ENCODE peak calls at places on chromosomes 13 and 19, in ten cellular contexts. One of them, this sample, is unnamed.
A peak's percentile ranks its signal among the peaks of the same experiment; 100 is the strongest.

GRCh38 chr13:41802684-41803554 is 158.0 kb downstream of the VWA8 start:
- DNase-seq in IMR-90: peak; percentile 85
- DNase-seq in fibroblast of villous mesenchyme: no peak
- DNase-seq in ovary: no peak
- DNase-seq in GM13976: no peak
- DNase-seq in activated B cell treated with CpG ODN at 0.5 μM for 24 hours: no peak
- DNase-seq in RWPE1: peak; percentile 21
- DNase-seq in BE2C: no peak
- DNase-seq in astrocyte of the spinal cord: peak; percentile 74
- DNase-seq in tibial nerve: no peak
- DNase-seq in this sample: no peak

GRCh38 chr19:34067861-34068271 is 104.4 kb upstream of the LSM14A start:
- DNase-seq in IMR-90: peak; percentile 34
- DNase-seq in fibroblast of villous mesenchyme: no peak
- DNase-seq in ovary: no peak
- DNase-seq in GM13976: no peak
- DNase-seq in activated B cell treated with CpG ODN at 0.5 μM for 24 hours: no peak
- DNase-seq in RWPE1: peak; percentile 55
- DNase-seq in BE2C: no peak
- DNase-seq in astrocyte of the spinal cord: no peak
- DNase-seq in tibial nerve: no peak
- DNase-seq in this sample: no peak

GRCh38 chr19:33621811-33622504 is at the start of gene CHST8:
- DNase-seq in IMR-90: no peak
- DNase-seq in fibroblast of villous mesenchyme: peak; percentile 8
- DNase-seq in ovary: peak; percentile 67
- DNase-seq in GM13976: no peak
- DNase-seq in activated B cell treated with CpG ODN at 0.5 μM for 24 hours: no peak
- DNase-seq in RWPE1: peak; percentile 46
- DNase-seq in BE2C: peak; percentile 87
- DNase-seq in astrocyte of the spinal cord: no peak
- DNase-seq in tibial nerve: no peak
- DNase-seq in this sample: no peak

GRCh38 chr13:98998831-98999634 is 21.2 kb upstream of the DOCK9 start:
- DNase-seq in IMR-90: no peak
- DNase-seq in fibroblast of villous mesenchyme: peak; percentile 64
- DNase-seq in ovary: no peak
- DNase-seq in GM13976: no peak
- DNase-seq in activated B cell treated with CpG ODN at 0.5 μM for 24 hours: no peak
- DNase-seq in RWPE1: no peak
- DNase-seq in BE2C: no peak
- DNase-seq in astrocyte of the spinal cord: no peak
- DNase-seq in tibial nerve: no peak
- DNase-seq in this sample: no peak

GRCh38 chr13:40572961-40573360 is 93.5 kb downstream of the FOXO1 start:
- DNase-seq in IMR-90: no peak
- DNase-seq in fibroblast of villous mesenchyme: no peak
- DNase-seq in ovary: no peak
- DNase-seq in GM13976: no peak
- DNase-seq in activated B cell treated with CpG ODN at 0.5 μM for 24 hours: no peak
- DNase-seq in RWPE1: no peak
- DNase-seq in BE2C: no peak
- DNase-seq in astrocyte of the spinal cord: no peak
- DNase-seq in tibial nerve: no peak
- DNase-seq in this sample: no peak

GRCh38 chr13:100512422-100512821 is 76.2 kb downstream of the GGACT start:
- DNase-seq in IMR-90: peak; percentile 22
- DNase-seq in fibroblast of villous mesenchyme: no peak
- DNase-seq in ovary: no peak
- DNase-seq in GM13976: no peak
- DNase-seq in activated B cell treated with CpG ODN at 0.5 μM for 24 hours: no peak
- DNase-seq in RWPE1: no peak
- DNase-seq in BE2C: no peak
- DNase-seq in astrocyte of the spinal cord: peak; percentile 61
- DNase-seq in tibial nerve: no peak
- DNase-seq in this sample: no peak

GRCh38 chr13:109844396-109844795 is 58.0 kb upstream of the IRS2 start:
- DNase-seq in IMR-90: peak; percentile 73
- DNase-seq in fibroblast of villous mesenchyme: no peak
- DNase-seq in ovary: no peak
- DNase-seq in GM13976: no peak
- DNase-seq in activated B cell treated with CpG ODN at 0.5 μM for 24 hours: no peak
- DNase-seq in RWPE1: no peak
- DNase-seq in BE2C: no peak
- DNase-seq in astrocyte of the spinal cord: peak; percentile 55
- DNase-seq in tibial nerve: no peak
- DNase-seq in this sample: no peak

GRCh38 chr13:30832845-30833332 is 73.2 kb upstream of the MEDAG start:
- DNase-seq in IMR-90: no peak
- DNase-seq in fibroblast of villous mesenchyme: peak; percentile 71
- DNase-seq in ovary: peak; percentile 39
- DNase-seq in GM13976: peak; percentile 59
- DNase-seq in activated B cell treated with CpG ODN at 0.5 μM for 24 hours: no peak
- DNase-seq in RWPE1: peak; percentile 77
- DNase-seq in BE2C: peak; percentile 91
- DNase-seq in astrocyte of the spinal cord: peak; percentile 74
- DNase-seq in tibial nerve: no peak
- DNase-seq in this sample: no peak

GRCh38 chr13:41694902-41695301 is 237.6 kb downstream of the RGCC start:
- DNase-seq in IMR-90: peak; percentile 95
- DNase-seq in fibroblast of villous mesenchyme: peak; percentile 98
- DNase-seq in ovary: peak; percentile 69
- DNase-seq in GM13976: peak; percentile 28
- DNase-seq in activated B cell treated with CpG ODN at 0.5 μM for 24 hours: no peak
- DNase-seq in RWPE1: peak; percentile 68
- DNase-seq in BE2C: no peak
- DNase-seq in astrocyte of the spinal cord: peak; percentile 97
- DNase-seq in tibial nerve: peak; percentile 27
- DNase-seq in this sample: peak; percentile 78

GRCh38 chr13:75178436-75178835 is 303.5 kb downstream of the TBC1D4 start:
- DNase-seq in IMR-90: no peak
- DNase-seq in fibroblast of villous mesenchyme: peak; percentile 3
- DNase-seq in ovary: no peak
- DNase-seq in GM13976: no peak
- DNase-seq in activated B cell treated with CpG ODN at 0.5 μM for 24 hours: no peak
- DNase-seq in RWPE1: no peak
- DNase-seq in BE2C: no peak
- DNase-seq in astrocyte of the spinal cord: no peak
- DNase-seq in tibial nerve: no peak
- DNase-seq in this sample: no peak

GRCh38 chr19:42114412-42114811 is 17.8 kb downstream of the POU2F2 start:
- DNase-seq in IMR-90: no peak
- DNase-seq in fibroblast of villous mesenchyme: no peak
- DNase-seq in ovary: no peak
- DNase-seq in GM13976: peak; percentile 75
- DNase-seq in activated B cell treated with CpG ODN at 0.5 μM for 24 hours: peak; percentile 64
- DNase-seq in RWPE1: no peak
- DNase-seq in BE2C: peak; percentile 81
- DNase-seq in astrocyte of the spinal cord: no peak
- DNase-seq in tibial nerve: no peak
- DNase-seq in this sample: no peak

GRCh38 chr13:28532226-28533048 is 37.5 kb upstream of the FLT1 start:
- DNase-seq in IMR-90: no peak
- DNase-seq in fibroblast of villous mesenchyme: peak; percentile 40
- DNase-seq in ovary: no peak
- DNase-seq in GM13976: peak; percentile 60
- DNase-seq in activated B cell treated with CpG ODN at 0.5 μM for 24 hours: peak; percentile 21
- DNase-seq in RWPE1: no peak
- DNase-seq in BE2C: peak; percentile 22
- DNase-seq in astrocyte of the spinal cord: no peak
- DNase-seq in tibial nerve: no peak
- DNase-seq in this sample: no peak

GRCh38 chr13:89279374-89279773 is 1608.2 kb downstream of the SLITRK5 start:
- DNase-seq in IMR-90: no peak
- DNase-seq in fibroblast of villous mesenchyme: no peak
- DNase-seq in ovary: no peak
- DNase-seq in GM13976: no peak
- DNase-seq in activated B cell treated with CpG ODN at 0.5 μM for 24 hours: no peak
- DNase-seq in RWPE1: no peak
- DNase-seq in BE2C: peak; percentile 41
- DNase-seq in astrocyte of the spinal cord: no peak
- DNase-seq in tibial nerve: no peak
- DNase-seq in this sample: no peak

GRCh38 chr19:10962863-10963262 is 2.0 kb downstream of the SMARCA4 start:
- DNase-seq in IMR-90: no peak
- DNase-seq in fibroblast of villous mesenchyme: no peak
- DNase-seq in ovary: no peak
- DNase-seq in GM13976: no peak
- DNase-seq in activated B cell treated with CpG ODN at 0.5 μM for 24 hours: no peak
- DNase-seq in RWPE1: no peak
- DNase-seq in BE2C: no peak
- DNase-seq in astrocyte of the spinal cord: no peak
- DNase-seq in tibial nerve: no peak
- DNase-seq in this sample: no peak

GRCh38 chr19:55113570-55114039 is 3.8 kb downstream of the PPP1R12C start:
- DNase-seq in IMR-90: peak; percentile 92
- DNase-seq in fibroblast of villous mesenchyme: peak; percentile 95
- DNase-seq in ovary: peak; percentile 92
- DNase-seq in GM13976: no peak
- DNase-seq in activated B cell treated with CpG ODN at 0.5 μM for 24 hours: no peak
- DNase-seq in RWPE1: peak; percentile 34
- DNase-seq in BE2C: no peak
- DNase-seq in astrocyte of the spinal cord: peak; percentile 91
- DNase-seq in tibial nerve: peak; percentile 90
- DNase-seq in this sample: peak; percentile 94

GRCh38 chr19:917323-918151 is at the start of gene KISS1R:
- DNase-seq in IMR-90: peak; percentile 34
- DNase-seq in fibroblast of villous mesenchyme: no peak
- DNase-seq in ovary: no peak
- DNase-seq in GM13976: peak; percentile 77
- DNase-seq in activated B cell treated with CpG ODN at 0.5 μM for 24 hours: peak; percentile 71
- DNase-seq in RWPE1: no peak
- DNase-seq in BE2C: peak; percentile 65
- DNase-seq in astrocyte of the spinal cord: no peak
- DNase-seq in tibial nerve: no peak
- DNase-seq in this sample: no peak
- TF ChIP-seq CTCF in IMR-90: peak; percentile 49
- TF ChIP-seq CTCF in fibroblast of villous mesenchyme: peak; percentile 55
- TF ChIP-seq CTCF in ovary: no peak
- TF ChIP-seq CTCF in GM13976: peak; percentile 83
- TF ChIP-seq CTCF in activated B cell treated with CpG ODN at 0.5 μM for 24 hours: no peak
- TF ChIP-seq CTCF in RWPE1: peak; percentile 65
- TF ChIP-seq CTCF in BE2C: peak; percentile 55
- TF ChIP-seq CTCF in astrocyte of the spinal cord: peak; percentile 40
- TF ChIP-seq CTCF in tibial nerve: no peak
- TF ChIP-seq CTCF in this sample: peak; percentile 16

DNA sequence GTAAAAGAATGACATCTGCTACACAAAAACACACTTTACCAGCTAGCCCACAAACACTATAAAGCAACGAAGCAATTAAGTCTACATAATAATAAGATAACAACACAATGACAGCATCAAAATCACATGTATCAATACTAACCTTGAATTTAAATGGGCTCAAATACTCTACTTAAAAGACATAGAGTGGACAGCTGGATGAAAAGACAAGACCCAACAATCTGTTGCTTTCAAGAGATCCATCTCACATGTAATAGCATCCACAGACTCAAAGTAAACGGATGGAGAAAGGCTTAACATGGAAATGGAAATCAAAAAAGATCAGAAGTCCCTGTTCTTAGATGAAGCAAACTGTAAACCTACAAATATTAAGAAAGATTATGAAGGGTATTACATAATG is 2175.9 kb downstream of the PCDH9 start:
- DNase-seq in IMR-90: no peak
- DNase-seq in fibroblast of villous mesenchyme: no peak
- DNase-seq in ovary: no peak
- DNase-seq in GM13976: no peak
- DNase-seq in activated B cell treated with CpG ODN at 0.5 μM for 24 hours: no peak
- DNase-seq in RWPE1: no peak
- DNase-seq in BE2C: no peak
- DNase-seq in astrocyte of the spinal cord: no peak
- DNase-seq in tibial nerve: no peak
- DNase-seq in this sample: no peak
- TF ChIP-seq CTCF in IMR-90: no peak
- TF ChIP-seq CTCF in fibroblast of villous mesenchyme: no peak
- TF ChIP-seq CTCF in ovary: no peak
- TF ChIP-seq CTCF in GM13976: no peak
- TF ChIP-seq CTCF in activated B cell treated with CpG ODN at 0.5 μM for 24 hours: no peak
- TF ChIP-seq CTCF in RWPE1: no peak
- TF ChIP-seq CTCF in BE2C: no peak
- TF ChIP-seq CTCF in astrocyte of the spinal cord: no peak
- TF ChIP-seq CTCF in tibial nerve: no peak
- TF ChIP-seq CTCF in this sample: no peak

GRCh38 chr13:106520205-106521004 is 15.1 kb downstream of the EFNB2 start:
- DNase-seq in IMR-90: peak; percentile 56
- DNase-seq in fibroblast of villous mesenchyme: peak; percentile 62
- DNase-seq in ovary: no peak
- DNase-seq in GM13976: no peak
- DNase-seq in activated B cell treated with CpG ODN at 0.5 μM for 24 hours: no peak
- DNase-seq in RWPE1: no peak
- DNase-seq in BE2C: no peak
- DNase-seq in astrocyte of the spinal cord: peak; percentile 70
- DNase-seq in tibial nerve: no peak
- DNase-seq in this sample: no peak
- TF ChIP-seq CTCF in IMR-90: peak; percentile 73
- TF ChIP-seq CTCF in fibroblast of villous mesenchyme: peak; percentile 59
- TF ChIP-seq CTCF in ovary: no peak
- TF ChIP-seq CTCF in GM13976: no peak
- TF ChIP-seq CTCF in activated B cell treated with CpG ODN at 0.5 μM for 24 hours: no peak
- TF ChIP-seq CTCF in RWPE1: no peak
- TF ChIP-seq CTCF in BE2C: peak; percentile 54
- TF ChIP-seq CTCF in astrocyte of the spinal cord: peak; percentile 47
- TF ChIP-seq CTCF in tibial nerve: peak; percentile 49
- TF ChIP-seq CTCF in this sample: peak; percentile 45

GRCh38 chr13:51330741-51331140 is 8.8 kb upstream of the SERPINE3 start:
- DNase-seq in IMR-90: no peak
- DNase-seq in fibroblast of villous mesenchyme: peak; percentile 23
- DNase-seq in ovary: no peak
- DNase-seq in GM13976: peak; percentile 59
- DNase-seq in activated B cell treated with CpG ODN at 0.5 μM for 24 hours: no peak
- DNase-seq in RWPE1: no peak
- DNase-seq in BE2C: no peak
- DNase-seq in astrocyte of the spinal cord: peak; percentile 61
- DNase-seq in tibial nerve: no peak
- DNase-seq in this sample: no peak

GRCh38 chr13:51325837-51326236 is 13.7 kb upstream of the SERPINE3 start:
- DNase-seq in IMR-90: no peak
- DNase-seq in fibroblast of villous mesenchyme: no peak
- DNase-seq in ovary: no peak
- DNase-seq in GM13976: no peak
- DNase-seq in activated B cell treated with CpG ODN at 0.5 μM for 24 hours: no peak
- DNase-seq in RWPE1: no peak
- DNase-seq in BE2C: no peak
- DNase-seq in astrocyte of the spinal cord: no peak
- DNase-seq in tibial nerve: no peak
- DNase-seq in this sample: no peak

GRCh38 chr13:51331354-51331861 is 8.1 kb upstream of the SERPINE3 start:
- DNase-seq in IMR-90: no peak
- DNase-seq in fibroblast of villous mesenchyme: peak; percentile 24
- DNase-seq in ovary: no peak
- DNase-seq in GM13976: peak; percentile 53
- DNase-seq in activated B cell treated with CpG ODN at 0.5 μM for 24 hours: no peak
- DNase-seq in RWPE1: no peak
- DNase-seq in BE2C: no peak
- DNase-seq in astrocyte of the spinal cord: no peak
- DNase-seq in tibial nerve: no peak
- DNase-seq in this sample: no peak

GRCh38 chr13:51326782-51327181 is 12.7 kb upstream of the SERPINE3 start:
- DNase-seq in IMR-90: no peak
- DNase-seq in fibroblast of villous mesenchyme: no peak
- DNase-seq in ovary: no peak
- DNase-seq in GM13976: no peak
- DNase-seq in activated B cell treated with CpG ODN at 0.5 μM for 24 hours: no peak
- DNase-seq in RWPE1: no peak
- DNase-seq in BE2C: no peak
- DNase-seq in astrocyte of the spinal cord: no peak
- DNase-seq in tibial nerve: no peak
- DNase-seq in this sample: no peak

GRCh38 chr13:51328488-51328887 is 11.0 kb upstream of the SERPINE3 start:
- DNase-seq in IMR-90: no peak
- DNase-seq in fibroblast of villous mesenchyme: no peak
- DNase-seq in ovary: no peak
- DNase-seq in GM13976: no peak
- DNase-seq in activated B cell treated with CpG ODN at 0.5 μM for 24 hours: no peak
- DNase-seq in RWPE1: no peak
- DNase-seq in BE2C: peak; percentile 26
- DNase-seq in astrocyte of the spinal cord: no peak
- DNase-seq in tibial nerve: no peak
- DNase-seq in this sample: no peak
- TF ChIP-seq CTCF in IMR-90: no peak
- TF ChIP-seq CTCF in fibroblast of villous mesenchyme: no peak
- TF ChIP-seq CTCF in ovary: no peak
- TF ChIP-seq CTCF in GM13976: no peak
- TF ChIP-seq CTCF in activated B cell treated with CpG ODN at 0.5 μM for 24 hours: no peak
- TF ChIP-seq CTCF in RWPE1: no peak
- TF ChIP-seq CTCF in BE2C: no peak
- TF ChIP-seq CTCF in astrocyte of the spinal cord: no peak
- TF ChIP-seq CTCF in tibial nerve: no peak
- TF ChIP-seq CTCF in this sample: no peak

This sample was measured in tibial artery.